ENCODE peak calls at places on chromosomes 5 and 9, in five cellular contexts. F is amniotic stem cell, D is GM12878, A is GM03348, X is MCF 10A. N is an unnamed sample.

GRCh38 chr5:171975262-171975876 is 31.1 kb downstream of the FBXW11 start:
- DNase-seq in F (no peak), D (no peak), A (no peak), X (peak), N (peak)

GRCh38 chr9:123696476-123696875 is 233.4 kb downstream of the DENND1A start:
- DNase-seq in F (no peak), D (no peak), A (peak), X (no peak), N (no peak)

GRCh38 chr5:14685757-14686156 is 21.2 kb downstream of the OTULIN start:
- DNase-seq in F (no peak), D (peak), A (peak), X (peak), N (peak)

GRCh38 chr5:57795203-57795602 is 312.6 kb upstream of the ACTBL2 start:
- DNase-seq in F (no peak), D (no peak), A (no peak), X (no peak), N (no peak)

GRCh38 chr5:143118222-143118621 is 285.3 kb downstream of the NR3C1 start:
- DNase-seq in F (no peak), D (no peak), A (no peak), X (no peak), N (no peak)

GRCh38 chr9:5551368-5551767 is 41.0 kb downstream of the PDCD1LG2 start:
- DNase-seq in F (no peak), D (no peak), A (no peak), X (no peak), N (no peak)

GRCh38 chr5:68548959-68549676 is 333.6 kb downstream of the PIK3R1 start:
- DNase-seq in F (no peak), D (no peak), A (no peak), X (peak), N (peak)

GRCh38 chr5:68834486-68834885 is 259.3 kb upstream of the SLC30A5 start:
- DNase-seq in F (no peak), D (no peak), A (no peak), X (no peak), N (no peak)

GRCh38 chr5:41404757-41405156 is 105.6 kb downstream of the PLCXD3 start:
- DNase-seq in F (no peak), D (no peak), A (no peak), X (no peak), N (no peak)

GRCh38 chr9:103627731-103628130 is 466.4 kb upstream of the SMC2 start:
- DNase-seq in F (no peak), D (no peak), A (no peak), X (peak), N (peak)

GRCh38 chr5:2902742-2903297 is 151.3 kb upstream of the IRX2 start:
- DNase-seq in F (no peak), D (no peak), A (no peak), X (no peak), N (no peak)

GRCh38 chr5:134227259-134227658 is 1.4 kb upstream of the PPP2CA start:
- DNase-seq in F (no peak), D (no peak), A (peak), X (peak), N (peak)

GRCh38 chr5:98163796-98164493 is 609.5 kb upstream of the RGMB start:
- DNase-seq in F (no peak), D (no peak), A (no peak), X (no peak), N (no peak)

GRCh38 chr5:178279723-178280438 is 47.3 kb upstream of the PHYKPL start:
- DNase-seq in F (no peak), D (no peak), A (peak), X (peak), N (peak)

GRCh38 chr5:41871866-41872265 is 1.6 kb upstream of the OXCT1 start:
- DNase-seq in F (peak), D (no peak), A (no peak), X (peak), N (peak)

GRCh38 chr9:77512876-77513275 is 135.2 kb downstream of the GNA14 start:
- DNase-seq in F (no peak), D (no peak), A (no peak), X (peak), N (no peak)